ENCODE peak calls at places on chromosome 11, in four cellular contexts. W is stimulated activated CD8-positive, alpha-beta memory T cell treated with anti-CD3 and anti-CD28 coated beads, Interleukin-4, amount 100 ng/mL, for 48 hours; Q is hypothalamus; G is COR-L47. O is an unnamed sample.

GRCh38 chr11:64120951-64121569 is 44.9 kb downstream of the MACROD1 start:
- DNase-seq in W (no peak), G (no peak), Q (no peak), O (no peak)

GRCh38 chr11:100010393-100010792 is 676.7 kb upstream of the ARHGAP42 start:
- DNase-seq in W (no peak), Q (no peak), G (no peak), O (no peak)

GRCh38 chr11:11841121-11841604 is 609 bp upstream of the USP47 start:
- DNase-seq in G (peak; percentile 34), W (no peak), Q (peak; percentile 92), O (peak; percentile 69)

GRCh38 chr11:124538019-124538418 is 5.4 kb downstream of the OR8B12 start:
- DNase-seq in G (no peak), W (no peak), Q (no peak), O (no peak)

GRCh38 chr11:59822989-59823566 is 12.5 kb upstream of the MRPL16 start:
- DNase-seq in G (peak; percentile 46), Q (peak; percentile 13), W (no peak), O (peak; percentile 50)

GRCh38 chr11:69617682-69618081 is 23.3 kb upstream of the CCND1 start:
- DNase-seq in W (no peak), Q (no peak), G (no peak), O (no peak)

GRCh38 chr11:59669611-59670009 is 773 bp upstream of the PATL1 start:
- DNase-seq in W (peak; percentile 43), G (no peak), Q (peak; percentile 80), O (peak; percentile 47)

GRCh38 chr11:76811259-76811658 is 28.1 kb downstream of the TSKU start:
- DNase-seq in Q (no peak), G (no peak), W (no peak), O (no peak)

GRCh38 chr11:69006816-69007215 is 6.2 kb downstream of the MRGPRF start:
- DNase-seq in Q (no peak), G (no peak), W (no peak), O (no peak)

GRCh38 chr11:70699294-70700221 is 301.2 kb downstream of the CTTN start:
- DNase-seq in Q (no peak), W (no peak), G (no peak), O (no peak)

GRCh38 chr11:35424157-35424945 is 5.0 kb upstream of the SLC1A2 start:
- DNase-seq in W (no peak), Q (no peak), G (no peak), O (no peak)

GRCh38 chr11:8650401-8650990 is 32.0 kb downstream of the TRIM66 start:
- DNase-seq in Q (no peak), W (no peak), G (no peak), O (no peak)